ENCODE peak calls at places on chromosome 13, in nine cellular contexts. C is stimulated activated effector memory CD8-positive, alpha-beta T cell treated with anti-CD3 and anti-CD28 coated beads, Interleukin-12 subunit alpha, Interleukin-12 subunit beta, amount 100 ng/mL, for 72 hours; M is activated T-cell treated with anti-CD3 and anti-CD28 coated beads, Interleukin-2, amount 50 U/mL, for 4 hours; A is stimulated activated CD8-positive, alpha-beta memory T cell treated with anti-CD3 and anti-CD28 coated beads, Interleukin-12 subunit alpha, Interleukin-12 subunit beta, amount 100 ng/mL, for 1 hour; F is midbrain; P is HS-5; Y is nucleus accumbens; S is small intestine; D is stimulated activated CD4-positive, alpha-beta T cell treated with anti-CD3 and anti-CD28 coated beads, Interleukin-15, amount 100 ng/mL, for 1 hour. L is an unnamed sample.

GRCh38 chr13:48545608-48546007 is 12.7 kb upstream of the RCBTB2 start:
- DNase-seq in P (no peak), Y (no peak), D (no peak), S (no peak), M (no peak), F (no peak), A (no peak), C (no peak), L (no peak)

GRCh38 chr13:80871481-80871880 is 530.6 kb upstream of the SPRY2 start:
- DNase-seq in P (peak; percentile 10), F (no peak), A (no peak), S (no peak), Y (no peak), D (no peak), C (no peak), M (no peak), L (no peak)

GRCh38 chr13:94419304-94419943 is 60.1 kb downstream of the DCT start:
- DNase-seq in F (no peak), A (no peak), D (no peak), C (peak; percentile 4), M (peak; percentile 10), Y (no peak), P (peak; percentile 54), S (no peak), L (peak; percentile 87)

GRCh38 chr13:92573467-92574057 is 653.0 kb upstream of the GPC6 start:
- DNase-seq in A (no peak), F (peak; percentile 28), Y (no peak), S (peak; percentile 10), D (no peak), M (no peak), P (no peak), C (no peak), L (no peak)

GRCh38 chr13:101065314-101065713 is 351.0 kb downstream of the NALCN start:
- DNase-seq in M (no peak), P (no peak), S (no peak), Y (no peak), A (no peak), F (no peak), D (no peak), C (no peak), L (no peak)

GRCh38 chr13:48402325-48402962 is 10.5 kb downstream of the LPAR6 start:
- DNase-seq in P (no peak), M (no peak), F (no peak), S (no peak), D (no peak), Y (no peak), C (no peak), A (no peak), L (no peak)

GRCh38 chr13:30985637-30986205 is 53.3 kb downstream of the TEX26 start:
- DNase-seq in A (no peak), C (no peak), M (no peak), Y (no peak), S (no peak), P (no peak), F (no peak), D (no peak), L (no peak)

GRCh38 chr13:46355906-46356305 is 31.1 kb downstream of the RUBCNL start:
- DNase-seq in S (no peak), D (no peak), C (no peak), F (no peak), Y (no peak), M (no peak), P (no peak), A (no peak), L (no peak)

GRCh38 chr13:27020415-27020814 is 151.2 kb downstream of the USP12 start:
- DNase-seq in F (no peak), C (no peak), M (no peak), D (no peak), P (no peak), S (no peak), Y (no peak), A (no peak), L (no peak)

GRCh38 chr13:57874530-57874929 is 243.0 kb downstream of the PCDH17 start:
- DNase-seq in A (no peak), S (no peak), M (no peak), D (no peak), P (no peak), C (no peak), Y (no peak), F (no peak), L (no peak)

GRCh38 chr13:54637377-54637776 is 1608.8 kb downstream of the OLFM4 start:
- DNase-seq in A (no peak), P (peak; percentile 10), F (no peak), C (no peak), M (no peak), D (no peak), S (peak; percentile 51), Y (no peak), L (peak; percentile 23)

GRCh38 chr13:107202371-107203023 is 634.6 kb upstream of the ARGLU1 start:
- DNase-seq in P (no peak), S (peak; percentile 2), M (no peak), F (no peak), A (no peak), C (no peak), D (no peak), Y (no peak), L (no peak)

GRCh38 chr13:76379341-76380105 is 506.7 kb downstream of the KCTD12 start:
- DNase-seq in S (no peak), P (no peak), M (no peak), A (no peak), D (no peak), Y (no peak), F (no peak), C (no peak), L (peak; percentile 4)

GRCh38 chr13:51781246-51782022 is 22.5 kb downstream of the DHRS12 start:
- DNase-seq in S (peak; percentile 49), Y (no peak), A (no peak), C (no peak), D (no peak), F (no peak), P (no peak), M (no peak), L (no peak)

GRCh38 chr13:42275098-42275471 is 3.1 kb downstream of the AKAP11 start:
- DNase-seq in A (no peak), M (no peak), C (no peak), P (no peak), F (no peak), Y (no peak), S (peak; percentile 5), D (no peak), L (peak; percentile 93)

GRCh38 chr13:39875583-39875982 is 220.1 kb downstream of the COG6 start:
- DNase-seq in Y (no peak), F (no peak), P (peak; percentile 15), M (no peak), S (no peak), D (no peak), C (no peak), A (no peak), L (no peak)

GRCh38 chr13:74891610-74892009 is 590.4 kb downstream of the TBC1D4 start:
- DNase-seq in P (no peak), Y (no peak), A (no peak), D (no peak), F (no peak), S (no peak), C (no peak), M (no peak), L (no peak)

GRCh38 chr13:76012091-76012721 is 376.1 kb downstream of the LMO7 start:
- DNase-seq in C (no peak), S (no peak), D (no peak), A (no peak), M (no peak), Y (no peak), F (no peak), P (no peak), L (no peak)

GRCh38 chr13:36736119-36736726 is 62.4 kb downstream of the SERTM1 start:
- DNase-seq in S (peak; percentile 41), D (no peak), Y (no peak), M (peak; percentile 14), P (no peak), A (peak; percentile 2), C (no peak), F (peak; percentile 68), L (peak; percentile 40)

GRCh38 chr13:44004881-44005280 is 125.2 kb downstream of the LACC1 start:
- DNase-seq in M (no peak), Y (no peak), A (no peak), S (no peak), C (no peak), F (no peak), P (no peak), D (no peak), L (no peak)

GRCh38 chr13:62483774-62484173 is 1068.1 kb upstream of the PCDH20 start:
- DNase-seq in D (no peak), C (no peak), S (no peak), P (no peak), F (no peak), Y (no peak), M (no peak), A (no peak), L (no peak)

L was measured in MV-4-11.